ENCODE peak calls at places on chromosomes 3 and 15, in six cellular contexts. One of them, this sample, is unnamed.

GRCh38 chr3:126763035-126763434 is 59.0 kb downstream of the CHCHD6 start:
- DNase-seq in GM12878: no peak
- DNase-seq in K562: no peak
- DNase-seq in H1: no peak
- DNase-seq in HepG2: no peak
- DNase-seq in GM12891: no peak
- DNase-seq in this sample: no peak

GRCh38 chr3:133489466-133490085 is 83.9 kb upstream of the CDV3 start:
- DNase-seq in H1: no peak
- DNase-seq in K562: no peak
- DNase-seq in GM12878: no peak
- DNase-seq in HepG2: no peak
- DNase-seq in GM12891: no peak
- DNase-seq in this sample: no peak

GRCh38 chr3:129469026-129469425 is 29.0 kb downstream of the IFT122 start:
- DNase-seq in HepG2: no peak
- DNase-seq in GM12891: no peak
- DNase-seq in K562: no peak
- DNase-seq in GM12878: no peak
- DNase-seq in H1: no peak
- DNase-seq in this sample: no peak

GRCh38 chr3:171704002-171704401 is 106.3 kb downstream of the PLD1 start:
- DNase-seq in K562: peak
- DNase-seq in H1: no peak
- DNase-seq in GM12878: no peak
- DNase-seq in HepG2: peak
- DNase-seq in GM12891: peak
- DNase-seq in this sample: no peak

GRCh38 chr3:193016437-193016887 is 98.8 kb upstream of the MB21D2 start:
- DNase-seq in GM12878: no peak
- DNase-seq in HepG2: no peak
- DNase-seq in K562: no peak
- DNase-seq in H1: no peak
- DNase-seq in GM12891: no peak
- DNase-seq in this sample: no peak

GRCh38 chr15:52005748-52006701 is 13.0 kb upstream of the MAPK6 start:
- DNase-seq in GM12891: no peak
- DNase-seq in GM12878: peak
- DNase-seq in H1: no peak
- DNase-seq in HepG2: peak
- DNase-seq in K562: peak
- DNase-seq in this sample: no peak

GRCh38 chr3:179189764-179190163 is 41.6 kb downstream of the PIK3CA start:
- DNase-seq in GM12891: no peak
- DNase-seq in K562: no peak
- DNase-seq in H1: no peak
- DNase-seq in GM12878: no peak
- DNase-seq in HepG2: no peak
- DNase-seq in this sample: no peak

GRCh38 chr3:18066899-18067582 is 324.6 kb upstream of the TBC1D5 start:
- DNase-seq in GM12891: no peak
- DNase-seq in GM12878: no peak
- DNase-seq in H1: no peak
- DNase-seq in K562: no peak
- DNase-seq in HepG2: no peak
- DNase-seq in this sample: no peak

GRCh38 chr3:139564290-139564861 is 24.8 kb upstream of the RBP1 start:
- DNase-seq in HepG2: no peak
- DNase-seq in GM12891: no peak
- DNase-seq in K562: no peak
- DNase-seq in GM12878: no peak
- DNase-seq in H1: no peak
- DNase-seq in this sample: no peak

GRCh38 chr3:161540594-161540993 is 44.0 kb downstream of the OTOL1 start:
- DNase-seq in GM12878: no peak
- DNase-seq in H1: no peak
- DNase-seq in GM12891: no peak
- DNase-seq in K562: no peak
- DNase-seq in HepG2: no peak
- DNase-seq in this sample: no peak

GRCh38 chr15:69612112-69612511 is 159.5 kb downstream of the RPLP1 start:
- DNase-seq in HepG2: no peak
- DNase-seq in GM12891: no peak
- DNase-seq in GM12878: no peak
- DNase-seq in H1: no peak
- DNase-seq in K562: no peak
- DNase-seq in this sample: no peak

GRCh38 chr3:161104561-161105551 is at the start of gene B3GALNT1:
- DNase-seq in GM12891: peak
- DNase-seq in HepG2: no peak
- DNase-seq in K562: peak
- DNase-seq in H1: peak
- DNase-seq in GM12878: no peak
- DNase-seq in this sample: peak

GRCh38 chr3:141280086-141280485 is 48.5 kb downstream of the PXYLP1 start:
- DNase-seq in GM12891: no peak
- DNase-seq in K562: no peak
- DNase-seq in H1: no peak
- DNase-seq in GM12878: no peak
- DNase-seq in HepG2: no peak
- DNase-seq in this sample: no peak

GRCh38 chr15:27815035-27815434 is 284.1 kb downstream of the OCA2 start:
- DNase-seq in GM12891: no peak
- DNase-seq in GM12878: no peak
- DNase-seq in H1: no peak
- DNase-seq in HepG2: no peak
- DNase-seq in K562: no peak
- DNase-seq in this sample: no peak

GRCh38 chr3:114551770-114552526 is 258.1 kb downstream of the TIGIT start:
- DNase-seq in GM12891: no peak
- DNase-seq in K562: no peak
- DNase-seq in H1: no peak
- DNase-seq in GM12878: no peak
- DNase-seq in HepG2: no peak
- DNase-seq in this sample: no peak

GRCh38 chr3:39202094-39202493 is 9.7 kb upstream of the XIRP1 start:
- DNase-seq in GM12891: no peak
- DNase-seq in H1: no peak
- DNase-seq in GM12878: no peak
- DNase-seq in K562: no peak
- DNase-seq in HepG2: no peak
- DNase-seq in this sample: no peak

GRCh38 chr3:148089171-148089570 is 608.5 kb upstream of the AGTR1 start:
- DNase-seq in GM12878: no peak
- DNase-seq in H1: no peak
- DNase-seq in GM12891: no peak
- DNase-seq in K562: no peak
- DNase-seq in HepG2: no peak
- DNase-seq in this sample: no peak

GRCh38 chr3:39126532-39127071 is 19.1 kb downstream of the TTC21A start:
- DNase-seq in HepG2: peak
- DNase-seq in H1: no peak
- DNase-seq in GM12878: no peak
- DNase-seq in GM12891: no peak
- DNase-seq in K562: peak
- DNase-seq in this sample: no peak

DNA sequence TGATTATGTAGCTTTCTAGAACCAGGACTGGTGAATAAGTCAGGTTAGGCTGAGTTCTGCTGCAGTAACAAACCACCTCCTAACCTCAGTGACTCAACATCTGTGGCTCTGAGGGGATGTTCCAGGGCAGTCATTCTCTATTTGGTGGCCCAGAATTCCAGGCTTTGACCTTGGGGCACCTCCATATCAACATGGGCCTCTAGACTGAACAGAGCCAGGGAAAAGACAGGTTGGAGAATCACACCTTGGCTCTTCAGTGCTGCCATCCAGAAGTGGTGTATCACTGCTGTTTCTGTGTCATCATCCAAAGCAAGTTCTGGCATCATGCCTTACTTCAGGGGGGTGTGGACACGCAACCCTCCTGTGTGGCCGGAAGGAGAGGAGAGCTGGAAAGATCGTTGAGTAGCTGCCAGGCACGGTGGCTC is 15.3 kb downstream of the ZBTB47 start:
- DNase-seq in HepG2: no peak
- DNase-seq in GM12878: no peak
- DNase-seq in H1: no peak
- DNase-seq in K562: peak
- DNase-seq in GM12891: no peak
- DNase-seq in this sample: no peak
- TF ChIP-seq TAF1 in HepG2: no peak
- TF ChIP-seq TAF1 in GM12878: no peak
- TF ChIP-seq TAF1 in H1: no peak
- TF ChIP-seq TAF1 in K562: no peak
- TF ChIP-seq TAF1 in GM12891: no peak
- TF ChIP-seq TAF1 in this sample: no peak

GRCh38 chr15:62348528-62349087 is 183.5 kb upstream of the C2CD4B start:
- DNase-seq in HepG2: no peak
- DNase-seq in H1: no peak
- DNase-seq in K562: no peak
- DNase-seq in GM12891: no peak
- DNase-seq in GM12878: no peak
- DNase-seq in this sample: no peak
- TF ChIP-seq POLR2AphosphoS5 in HepG2: no peak
- TF ChIP-seq POLR2AphosphoS5 in H1: no peak
- TF ChIP-seq POLR2AphosphoS5 in K562: no peak
- TF ChIP-seq POLR2AphosphoS5 in GM12891: no peak
- TF ChIP-seq POLR2AphosphoS5 in GM12878: no peak
- TF ChIP-seq POLR2AphosphoS5 in this sample: no peak

GRCh38 chr3:16174389-16174788 is at the start of gene GALNT15:
- DNase-seq in HepG2: no peak
- DNase-seq in GM12878: no peak
- DNase-seq in GM12891: no peak
- DNase-seq in K562: no peak
- DNase-seq in H1: no peak
- DNase-seq in this sample: no peak
- TF ChIP-seq POLR2A in HepG2: no peak
- TF ChIP-seq POLR2A in GM12878: no peak
- TF ChIP-seq POLR2A in GM12891: no peak
- TF ChIP-seq POLR2A in K562: no peak
- TF ChIP-seq POLR2A in H1: no peak
- TF ChIP-seq POLR2A in this sample: no peak

DNA sequence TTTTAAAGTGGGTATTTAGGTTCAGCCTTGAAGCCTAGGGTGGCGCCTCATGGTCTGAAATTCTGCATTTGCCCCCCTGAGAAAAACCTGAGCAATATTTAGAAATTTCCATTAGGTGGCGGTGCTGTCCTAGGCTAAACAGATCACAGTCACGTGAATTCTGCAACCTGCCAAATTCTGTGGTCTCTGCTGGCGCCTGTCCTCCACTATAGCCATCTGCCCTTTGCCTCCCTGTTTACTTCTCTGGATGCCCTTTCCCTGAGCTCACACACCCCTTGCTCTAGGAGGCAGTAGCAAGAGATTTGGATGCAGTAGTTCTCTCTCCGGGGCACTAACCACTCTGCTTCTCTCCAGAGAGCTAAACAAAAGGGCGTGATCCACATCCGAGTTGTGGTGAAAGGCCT is 9.1 kb downstream of the MRPS11 start:
- DNase-seq in GM12878: no peak
- DNase-seq in K562: peak
- DNase-seq in HepG2: peak
- DNase-seq in H1: no peak
- DNase-seq in GM12891: no peak
- DNase-seq in this sample: no peak
- TF ChIP-seq TAF1 in GM12878: no peak
- TF ChIP-seq TAF1 in K562: no peak
- TF ChIP-seq TAF1 in HepG2: no peak
- TF ChIP-seq TAF1 in H1: no peak
- TF ChIP-seq TAF1 in GM12891: no peak
- TF ChIP-seq TAF1 in this sample: no peak

DNA sequence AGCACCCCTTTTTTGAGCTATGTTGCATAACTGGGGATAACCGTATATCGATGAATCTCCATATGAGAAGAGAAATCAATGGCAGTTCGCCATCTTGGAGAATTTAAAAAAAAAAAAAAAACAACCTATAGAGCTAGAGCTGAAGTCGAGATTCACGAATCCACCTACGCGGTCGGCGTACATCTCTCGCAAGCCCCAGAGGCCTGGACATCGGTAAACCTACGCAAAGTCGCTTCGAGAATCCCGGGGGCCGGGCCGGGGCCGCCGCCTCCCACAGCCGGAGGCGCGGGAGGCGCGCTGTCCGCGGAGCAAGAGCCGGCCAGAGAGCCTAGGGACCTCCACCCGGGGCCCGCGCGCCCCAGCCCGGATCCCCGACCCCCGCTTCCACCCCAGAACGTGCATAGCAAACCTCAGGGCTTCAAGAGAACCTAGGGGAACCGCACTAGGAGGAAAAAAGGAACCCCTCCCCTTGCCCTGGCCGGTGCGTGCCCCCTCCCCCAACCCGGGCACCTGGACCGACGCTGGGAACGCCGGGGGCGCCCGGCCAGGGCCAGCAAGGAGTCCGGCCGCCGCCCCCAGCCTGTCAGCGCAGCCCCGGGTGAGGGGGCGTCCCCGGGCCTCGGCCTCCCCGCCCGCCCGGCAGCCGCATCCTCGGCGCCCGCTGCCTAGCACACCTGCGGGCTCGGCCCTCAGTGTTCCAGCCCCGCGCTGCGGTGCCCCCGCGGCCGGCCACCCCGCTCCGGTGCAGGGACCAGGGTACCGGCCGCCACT is 565 bp downstream of the PFN2 start:
- DNase-seq in GM12878: peak
- DNase-seq in HepG2: peak
- DNase-seq in K562: no peak
- DNase-seq in GM12891: peak
- DNase-seq in H1: no peak
- DNase-seq in this sample: peak
- TF ChIP-seq POLR2AphosphoS5 in GM12878: no peak
- TF ChIP-seq POLR2AphosphoS5 in HepG2: peak
- TF ChIP-seq POLR2AphosphoS5 in K562: no peak
- TF ChIP-seq POLR2AphosphoS5 in GM12891: no peak
- TF ChIP-seq POLR2AphosphoS5 in H1: no peak
- TF ChIP-seq POLR2AphosphoS5 in this sample: no peak

This sample was measured in GM12892.